ENCODE peak calls at places on chromosomes 4 and X, in five cellular contexts. G, J, S, U and K are unnamed samples.

GRCh38 chrX:145821898-145822567 is 4.4 kb downstream of the SLITRK2 start:
- DNase-seq in G (no peak), J (no peak), S (no peak), U (no peak), K (no peak)

GRCh38 chr4:134078230-134078914 is 123.2 kb downstream of the PABPC4L start:
- DNase-seq in G (peak), J (no peak), S (no peak), U (no peak), K (no peak)

GRCh38 chrX:3501833-3502535 is 155.5 kb upstream of the MXRA5 start:
- DNase-seq in G (no peak), J (no peak), S (no peak), U (no peak), K (no peak)

GRCh38 chr4:4362991-4363697 is 23.8 kb upstream of the NSG1 start:
- DNase-seq in G (no peak), J (no peak), S (no peak), U (no peak), K (no peak)

GRCh38 chr4:40832175-40832574 is 82.4 kb downstream of the NSUN7 start:
- DNase-seq in G (no peak), J (no peak), S (no peak), U (no peak), K (no peak)

GRCh38 chr4:68466751-68467150 is 19.5 kb downstream of the TMPRSS11E start:
- DNase-seq in G (no peak), J (no peak), S (peak), U (no peak), K (no peak)

GRCh38 chr4:158581161-158581560 is 59.5 kb downstream of the RXFP1 start:
- DNase-seq in G (peak), J (no peak), S (no peak), U (no peak), K (no peak)

GRCh38 chr4:146633471-146633800 is 5.3 kb upstream of the POU4F2 start:
- DNase-seq in G (no peak), J (no peak), S (no peak), U (no peak), K (no peak)

GRCh38 chr4:21136231-21136630 is 436.0 kb downstream of the PACRGL start:
- DNase-seq in G (no peak), J (no peak), S (no peak), U (no peak), K (no peak)

GRCh38 chrX:18575744-18576143 is 96.2 kb downstream of the RS1 start:
- DNase-seq in G (no peak), J (no peak), S (no peak), U (no peak), K (no peak)

GRCh38 chr4:140653718-140654515 is 85.2 kb upstream of the UCP1 start:
- DNase-seq in G (peak), J (no peak), S (no peak), U (no peak), K (no peak)

GRCh38 chr4:119804404-119804803 is 175.8 kb upstream of the PDE5A start:
- DNase-seq in G (no peak), J (no peak), S (no peak), U (no peak), K (no peak)

GRCh38 chrX:15600745-15601144 is at the start of gene ACE2:
- DNase-seq in G (no peak), J (no peak), S (no peak), U (peak), K (no peak)

GRCh38 chr4:56861365-56861764 is 39.9 kb upstream of the SPINK2 start:
- DNase-seq in G (no peak), J (no peak), S (no peak), U (no peak), K (no peak)

GRCh38 chr4:39464886-39465501 is 6.1 kb downstream of the LIAS start:
- DNase-seq in G (peak), J (no peak), S (peak), U (no peak), K (no peak)

GRCh38 chr4:140037353-140038030 is 116.5 kb downstream of the MAML3 start:
- DNase-seq in G (peak), J (no peak), S (no peak), U (no peak), K (no peak)

GRCh38 chrX:70030242-70030823 is 19.4 kb downstream of the AWAT2 start:
- DNase-seq in G (peak), J (no peak), S (peak), U (no peak), K (no peak)

GRCh38 chrX:69028006-69028760 is 137.1 kb downstream of the PJA1 start:
- DNase-seq in G (no peak), J (no peak), S (no peak), U (no peak), K (no peak)

GRCh38 chrX:140508958-140509357 is 4.1 kb upstream of the SOX3 start:
- DNase-seq in G (no peak), J (no peak), S (no peak), U (no peak), K (no peak)

GRCh38 chrX:82765806-82766205 is 742.3 kb upstream of the POU3F4 start:
- DNase-seq in G (peak), J (no peak), S (no peak), U (no peak), K (no peak)

GRCh38 chr4:115323106-115323684 is 209.8 kb upstream of the NDST4 start:
- DNase-seq in G (peak), J (no peak), S (no peak), U (no peak), K (no peak)

GRCh38 chr4:6017800-6018199 is 431 bp downstream of the C4orf50 start:
- DNase-seq in G (no peak), J (no peak), S (no peak), U (no peak), K (no peak)

GRCh38 chr4:168587326-168588125 is 90.7 kb downstream of the PALLD start:
- DNase-seq in G (peak), J (no peak), S (peak), U (no peak), K (no peak)

GRCh38 chrX:110442631-110443030 is 84.0 kb downstream of the RTL9 start:
- DNase-seq in G (peak), J (no peak), S (peak), U (no peak), K (no peak)

GRCh38 chrX:123173833-123174232 is 10.2 kb upstream of the GRIA3 start:
- DNase-seq in G (peak), J (no peak), S (peak), U (no peak), K (no peak)

GRCh38 chrX:100649550-100650356 is 5.8 kb downstream of the SRPX2 start:
- DNase-seq in G (peak), J (no peak), S (no peak), U (peak), K (no peak)

GRCh38 chrX:105307762-105308161 is 87.3 kb upstream of the TEX13A start:
- DNase-seq in G (peak), J (no peak), S (no peak), U (no peak), K (no peak)

GRCh38 chrX:47556045-47556623 is 4.9 kb upstream of the ARAF start:
- DNase-seq in G (peak), J (peak), S (peak), U (peak), K (peak)

GRCh38 chr4:16838226-16838875 is 60.1 kb downstream of the LDB2 start:
- DNase-seq in G (peak), J (no peak), S (no peak), U (no peak), K (no peak)

GRCh38 chr4:168784786-168785461 is 225.1 kb downstream of the CBR4 start:
- DNase-seq in G (no peak), J (no peak), S (no peak), U (no peak), K (no peak)

GRCh38 chr4:87209696-87210095 is 10.7 kb downstream of the KLHL8 start:
- DNase-seq in G (no peak), J (no peak), S (no peak), U (peak), K (peak)

GRCh38 chrX:8731579-8732395 is at the start of gene ANOS1:
- DNase-seq in G (peak), J (no peak), S (peak), U (peak), K (no peak)

GRCh38 chrX:153592966-153593688 is 5.8 kb downstream of the CCNQ start:
- DNase-seq in G (no peak), J (no peak), S (no peak), U (peak), K (no peak)